ENCODE peak calls at places on chromosomes 13 and 19, in five cellular contexts. K is T follicular helper cell, I is NT2/D1, A is colonic mucosa, L is kidney tubule cell. Z is an unnamed sample.

GRCh38 chr13:81487151-81487550 is 1146.2 kb upstream of the SPRY2 start:
- DNase-seq in K (no peak), I (peak; percentile 59), A (peak; percentile 22), L (peak; percentile 47), Z (no peak)

GRCh38 chr13:41613984-41614581 is 156.7 kb downstream of the RGCC start:
- DNase-seq in K (no peak), I (no peak), A (no peak), L (no peak), Z (peak; percentile 50)

GRCh38 chr13:70668293-70668692 is 560.0 kb upstream of the KLHL1 start:
- DNase-seq in K (no peak), I (peak; percentile 11), A (no peak), L (peak; percentile 64), Z (no peak)

GRCh38 chr13:44894001-44894770 is 95.1 kb downstream of the NUFIP1 start:
- DNase-seq in K (no peak), I (no peak), A (no peak), L (no peak), Z (no peak)

GRCh38 chr13:32555613-32556012 is 17.0 kb upstream of the N4BP2L2 start:
- DNase-seq in K (no peak), I (no peak), A (no peak), L (no peak), Z (no peak)

GRCh38 chr19:49741210-49741844 is 21.8 kb downstream of the TSKS start:
- DNase-seq in K (no peak), I (no peak), A (no peak), L (no peak), Z (no peak)

GRCh38 chr19:6278740-6279619 is 795 bp downstream of the MLLT1 start:
- DNase-seq in K (no peak), I (no peak), A (no peak), L (no peak), Z (no peak)

GRCh38 chr19:15672580-15673175 is at the start of gene CYP4F12:
- DNase-seq in K (no peak), I (no peak), A (peak; percentile 97), L (peak; percentile 10), Z (no peak)

GRCh38 chr19:12137541-12137940 is 2.6 kb downstream of the ZNF20 start:
- DNase-seq in K (peak; percentile 14), I (no peak), A (no peak), L (no peak), Z (no peak)

GRCh38 chr19:49020342-49020741 is 3.5 kb upstream of the LHB start:
- DNase-seq in K (no peak), I (no peak), A (no peak), L (peak; percentile 7), Z (no peak)

GRCh38 chr19:19120308-19121156 is 17.7 kb downstream of the TMEM161A start:
- DNase-seq in K (no peak), I (peak; percentile 91), A (peak; percentile 74), L (peak; percentile 59), Z (no peak)

GRCh38 chr13:51416107-51416506 is 36.7 kb downstream of the INTS6 start:
- DNase-seq in K (no peak), I (no peak), A (no peak), L (no peak), Z (no peak)

GRCh38 chr13:95233026-95233635 is 68.1 kb downstream of the ABCC4 start:
- DNase-seq in K (no peak), I (no peak), A (no peak), L (no peak), Z (no peak)

GRCh38 chr13:19289180-19289579 is 107.6 kb upstream of the TUBA3C start:
- DNase-seq in K (no peak), I (no peak), A (no peak), L (no peak), Z (no peak)

GRCh38 chr13:40770934-40771618 is at the start of gene MRPS31:
- DNase-seq in K (peak; percentile 87), I (peak; percentile 86), A (peak; percentile 98), L (peak; percentile 96), Z (peak; percentile 90)

GRCh38 chr13:64239372-64239771 is 2823.7 kb upstream of the PCDH20 start:
- DNase-seq in K (no peak), I (no peak), A (no peak), L (peak; percentile 57), Z (peak; percentile 3)

GRCh38 chr19:36775768-36776167 is 3.2 kb upstream of the ZNF850 start:
- DNase-seq in K (no peak), I (no peak), A (no peak), L (no peak), Z (no peak)

GRCh38 chr19:47330466-47330869 is 1.5 kb upstream of the C5AR2 start:
- DNase-seq in K (no peak), I (no peak), A (no peak), L (no peak), Z (peak; percentile 36)

GRCh38 chr19:30357580-30357954 is 14.6 kb upstream of the ZNF536 start:
- DNase-seq in K (no peak), I (no peak), A (no peak), L (no peak), Z (no peak)

GRCh38 chr19:52691737-52692136 is 43.1 kb downstream of the ZNF611 start:
- DNase-seq in K (no peak), I (no peak), A (no peak), L (no peak), Z (no peak)

GRCh38 chr19:19171821-19172532 is 1.9 kb upstream of the MEF2B start:
- DNase-seq in K (no peak), I (no peak), A (no peak), L (no peak), Z (peak; percentile 17)

GRCh38 chr13:98141938-98142426 is 912 bp upstream of the FARP1 start:
- DNase-seq in K (no peak), I (no peak), A (peak; percentile 27), L (peak; percentile 43), Z (no peak)

GRCh38 chr19:14476663-14477401 is 1.7 kb upstream of the PTGER1 start:
- DNase-seq in K (peak; percentile 19), I (no peak), A (peak; percentile 60), L (peak; percentile 79), Z (no peak)

GRCh38 chr13:90105276-90105675 is 1242.2 kb upstream of the MIR17HG start:
- DNase-seq in K (no peak), I (no peak), A (no peak), L (peak; percentile 85), Z (no peak)

GRCh38 chr13:25168800-25169199 is 3.3 kb downstream of the AMER2 start:
- DNase-seq in K (no peak), I (no peak), A (no peak), L (no peak), Z (no peak)

GRCh38 chr13:64061649-64062048 is 2646.0 kb upstream of the PCDH20 start:
- DNase-seq in K (no peak), I (no peak), A (no peak), L (no peak), Z (no peak)

GRCh38 chr13:114022309-114022669 is 48.4 kb upstream of the C13orf46 start:
- DNase-seq in K (no peak), I (no peak), A (no peak), L (no peak), Z (no peak)

GRCh38 chr13:42334329-42334706 is 62.4 kb downstream of the AKAP11 start:
- DNase-seq in K (no peak), I (no peak), A (no peak), L (no peak), Z (no peak)

GRCh38 chr19:11264452-11265176 is 2.3 kb upstream of the DOCK6 start:
- DNase-seq in K (no peak), I (no peak), A (peak; percentile 92), L (peak; percentile 84), Z (no peak)

GRCh38 chr13:40558656-40559055 is 107.8 kb downstream of the FOXO1 start:
- DNase-seq in K (no peak), I (no peak), A (no peak), L (no peak), Z (no peak)

GRCh38 chr13:102729560-102730275 is 34.9 kb upstream of the METTL21C start:
- DNase-seq in K (no peak), I (no peak), A (no peak), L (peak; percentile 64), Z (peak; percentile 82)

GRCh38 chr13:29143864-29144263 is 323.7 kb downstream of the MTUS2 start:
- DNase-seq in K (no peak), I (no peak), A (no peak), L (peak; percentile 9), Z (no peak)

GRCh38 chr13:106117035-106117434 is 418.4 kb downstream of the EFNB2 start:
- DNase-seq in K (no peak), I (no peak), A (no peak), L (no peak), Z (no peak)

GRCh38 chr13:46544208-46544607 is 8.8 kb upstream of the LRCH1 start:
- DNase-seq in K (no peak), I (no peak), A (no peak), L (no peak), Z (no peak)

GRCh38 chr13:57409656-57410055 is 221.9 kb upstream of the PCDH17 start:
- DNase-seq in K (no peak), I (no peak), A (no peak), L (no peak), Z (no peak)

Z was measured in stromal cell of bone marrow.